ENCODE peak calls at places on chromosome 21, in six cellular contexts. C is dorsolateral prefrontal cortex, F is fibroblast of pulmonary artery, L is epithelial cell of proximal tubule, O is pancreas, E is RWPE2. M is an unnamed sample.
A peak's percentile ranks its signal among the peaks of the same experiment; 100 is the strongest.

GRCh38 chr21:33968082-33968997 is 52.7 kb upstream of the ATP5PO start:
- DNase-seq in C (no peak), F (peak; percentile 61), L (peak; percentile 80), O (no peak), E (no peak), M (peak; percentile 81)

GRCh38 chr21:26553921-26554320 is 19.2 kb downstream of the CYYR1 start:
- DNase-seq in C (no peak), F (no peak), L (no peak), O (no peak), E (no peak), M (no peak)

GRCh38 chr21:44281801-44282200 is 3.9 kb upstream of the AIRE start:
- DNase-seq in C (no peak), F (no peak), L (no peak), O (peak; percentile 41), E (no peak), M (no peak)

GRCh38 chr21:15422761-15423160 is 307.0 kb upstream of the USP25 start:
- DNase-seq in C (no peak), F (peak; percentile 89), L (no peak), O (no peak), E (no peak), M (peak; percentile 88)

GRCh38 chr21:23921670-23922418 is 1685.4 kb downstream of the MRPL39 start:
- DNase-seq in C (no peak), F (no peak), L (no peak), O (no peak), E (no peak), M (no peak)

GRCh38 chr21:27802816-27803475 is 836.1 kb upstream of the ADAMTS5 start:
- DNase-seq in C (peak; percentile 35), F (peak; percentile 51), L (no peak), O (no peak), E (no peak), M (peak; percentile 46)

GRCh38 chr21:26966360-26966977 is 419 bp downstream of the ADAMTS5 start:
- DNase-seq in C (peak; percentile 10), F (peak; percentile 28), L (no peak), O (no peak), E (peak; percentile 33), M (peak; percentile 28)

GRCh38 chr21:14697769-14698168 is 151.7 kb upstream of the SAMSN1 start:
- DNase-seq in C (no peak), F (no peak), L (no peak), O (no peak), E (no peak), M (no peak)

GRCh38 chr21:35303085-35303484 is 254.0 kb upstream of the RUNX1 start:
- DNase-seq in C (no peak), F (peak; percentile 78), L (peak; percentile 78), O (no peak), E (peak; percentile 69), M (peak; percentile 84)

GRCh38 chr21:38661296-38662223 is 144.2 kb upstream of the ETS2 start:
- DNase-seq in C (no peak), F (peak; percentile 39), L (no peak), O (peak; percentile 52), E (no peak), M (peak; percentile 68)
- H3K4me3 ChIP-seq in C (peak overlapping the region; percentile 17), F (peak overlapping the region; percentile 44), L (peak overlapping the region; percentile 32), O (peak overlapping the region; percentile 18), E (peak overlapping the region; percentile 41), M (peak overlapping the region; percentile 54)

GRCh38 chr21:36932417-36932816 is 34.1 kb downstream of the HLCS start:
- DNase-seq in C (no peak), F (no peak), L (no peak), O (no peak), E (no peak), M (no peak)
- H3K4me3 ChIP-seq in C (no peak overlapping the region), F (no peak overlapping the region), L (no peak overlapping the region), O (no peak overlapping the region), E (no peak overlapping the region), M (no peak overlapping the region)

GRCh38 chr21:45454924-45455315 is 50.0 kb downstream of the COL18A1 start:
- DNase-seq in C (no peak), F (peak; percentile 35), L (no peak), O (no peak), E (no peak), M (peak; percentile 46)
- H3K4me3 ChIP-seq in C (peak overlapping the region; percentile 11), F (no peak overlapping the region), L (peak overlapping the region; percentile 12), O (no peak overlapping the region), E (no peak overlapping the region), M (peak overlapping the region; percentile 1)

DNA sequence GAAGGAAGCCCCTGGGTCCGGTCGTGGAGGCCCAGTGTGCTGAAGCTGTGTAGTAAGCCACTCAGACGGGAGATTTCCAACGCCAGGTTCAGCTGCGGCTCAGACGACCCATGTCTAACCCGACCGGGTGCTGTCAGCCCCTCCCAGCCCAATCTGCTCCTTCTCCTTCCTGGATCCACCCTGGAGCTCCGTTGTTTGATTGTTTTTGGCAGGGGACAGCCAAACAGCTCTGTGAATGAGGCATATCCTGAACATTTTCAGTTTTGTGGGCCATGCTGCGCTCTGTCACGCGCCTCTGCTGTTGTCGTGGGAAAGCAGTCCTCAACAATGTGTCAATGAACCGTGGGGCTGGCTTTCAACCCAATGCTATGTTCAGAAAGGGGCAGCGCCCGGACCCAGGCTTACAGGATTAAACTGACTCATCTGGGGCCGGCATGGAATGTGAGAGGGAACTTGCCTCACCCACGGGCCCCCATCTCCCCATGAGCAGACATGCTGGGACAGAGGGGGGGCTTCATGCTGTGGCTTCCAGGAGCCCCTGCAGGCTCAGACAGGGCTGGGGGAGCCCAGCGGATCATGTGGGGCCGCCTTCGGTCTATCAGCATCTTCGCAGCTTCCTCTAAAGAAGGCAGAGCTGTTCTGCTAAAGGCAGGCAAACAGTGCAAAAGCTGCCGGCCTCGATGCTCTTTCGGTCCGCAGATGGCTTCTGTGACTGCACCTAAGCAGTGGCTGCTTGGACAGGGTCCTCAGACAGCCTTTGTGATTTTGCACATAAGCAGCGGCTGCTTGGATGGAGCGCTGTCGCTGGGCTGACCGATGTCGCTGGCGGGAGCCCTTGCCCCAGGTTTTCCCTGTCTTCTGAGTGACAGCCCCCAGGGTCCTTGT is 101.7 kb downstream of the RIPK4 start:
- DNase-seq in C (no peak), F (peak; percentile 66), L (no peak), O (no peak), E (peak; percentile 66), M (peak; percentile 76)
- H3K4me3 ChIP-seq in C (no peak overlapping the region), F (no peak overlapping the region), L (no peak overlapping the region), O (no peak overlapping the region), E (no peak overlapping the region), M (no peak overlapping the region)

GRCh38 chr21:29148535-29148934 is 18.1 kb downstream of the MAP3K7CL start:
- DNase-seq in C (no peak), F (no peak), L (no peak), O (no peak), E (no peak), M (peak; percentile 66)

GRCh38 chr21:29146726-29147125 is 16.3 kb downstream of the MAP3K7CL start:
- DNase-seq in C (no peak), F (no peak), L (no peak), O (no peak), E (no peak), M (no peak)

GRCh38 chr21:29144736-29145353 is 14.4 kb downstream of the MAP3K7CL start:
- DNase-seq in C (no peak), F (no peak), L (no peak), O (no peak), E (no peak), M (no peak)

GRCh38 chr21:29145354-29145782 is 14.9 kb downstream of the MAP3K7CL start:
- DNase-seq in C (peak; percentile 53), F (peak; percentile 93), L (peak; percentile 62), O (no peak), E (no peak), M (peak; percentile 93)

DNA sequence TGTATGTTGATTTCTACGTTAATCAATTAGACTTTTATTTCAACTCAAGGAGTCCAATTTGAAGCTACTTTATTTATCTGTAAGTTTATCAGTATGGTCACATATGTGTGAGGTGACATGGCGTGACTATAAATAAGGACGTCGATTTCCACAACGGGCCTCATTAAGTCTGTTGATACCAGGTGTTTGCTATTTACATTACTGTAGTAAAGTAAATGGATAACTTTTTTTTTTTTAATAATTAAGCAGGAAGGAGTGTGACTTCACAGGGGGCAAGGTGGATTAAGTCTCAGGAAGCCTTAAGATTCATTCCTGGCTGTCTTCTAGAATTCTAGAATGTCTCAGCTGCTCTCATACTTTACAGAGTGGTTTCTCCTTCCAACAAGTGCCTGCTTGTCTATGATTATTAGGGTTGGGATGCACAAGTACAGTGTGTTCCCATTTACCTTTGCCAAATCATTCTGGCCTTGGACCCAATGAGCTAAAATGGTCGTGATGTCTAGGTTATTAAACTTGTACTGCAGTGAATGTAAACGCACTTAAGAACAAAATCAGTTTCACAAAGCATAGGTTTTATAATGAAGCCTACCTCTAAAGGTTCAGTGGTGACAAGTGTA is 15.5 kb downstream of the MAP3K7CL start:
- DNase-seq in C (no peak), F (no peak), L (no peak), O (no peak), E (no peak), M (no peak)
- H3K4me3 ChIP-seq in C (no peak overlapping the region), F (no peak overlapping the region), L (no peak overlapping the region), O (no peak overlapping the region), E (no peak overlapping the region), M (no peak overlapping the region)

DNA sequence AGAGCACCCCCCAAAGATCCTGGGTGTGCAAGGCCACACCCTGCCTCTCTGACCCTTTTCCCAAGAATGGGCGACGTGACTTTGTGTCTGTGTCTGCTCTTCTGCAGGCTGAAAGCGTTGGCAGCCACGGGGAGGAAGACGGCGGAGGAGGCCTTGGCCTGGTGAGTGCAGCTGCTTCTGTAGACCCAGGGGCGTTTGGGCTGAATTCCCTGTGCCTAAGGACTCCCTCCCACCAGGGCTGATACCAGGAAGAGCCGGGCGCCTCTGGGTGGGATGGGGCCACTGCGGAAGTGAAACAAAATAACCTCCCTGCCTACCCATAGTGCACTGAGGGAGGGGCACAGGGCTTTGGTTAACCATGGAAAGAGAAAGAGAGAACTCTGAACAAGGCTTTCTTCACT is 2.5 kb downstream of the UBASH3A start:
- DNase-seq in C (no peak), F (no peak), L (no peak), O (no peak), E (no peak), M (no peak)
- H3K4me3 ChIP-seq in C (no peak overlapping the region), F (no peak overlapping the region), L (no peak overlapping the region), O (no peak overlapping the region), E (no peak overlapping the region), M (no peak overlapping the region)

DNA sequence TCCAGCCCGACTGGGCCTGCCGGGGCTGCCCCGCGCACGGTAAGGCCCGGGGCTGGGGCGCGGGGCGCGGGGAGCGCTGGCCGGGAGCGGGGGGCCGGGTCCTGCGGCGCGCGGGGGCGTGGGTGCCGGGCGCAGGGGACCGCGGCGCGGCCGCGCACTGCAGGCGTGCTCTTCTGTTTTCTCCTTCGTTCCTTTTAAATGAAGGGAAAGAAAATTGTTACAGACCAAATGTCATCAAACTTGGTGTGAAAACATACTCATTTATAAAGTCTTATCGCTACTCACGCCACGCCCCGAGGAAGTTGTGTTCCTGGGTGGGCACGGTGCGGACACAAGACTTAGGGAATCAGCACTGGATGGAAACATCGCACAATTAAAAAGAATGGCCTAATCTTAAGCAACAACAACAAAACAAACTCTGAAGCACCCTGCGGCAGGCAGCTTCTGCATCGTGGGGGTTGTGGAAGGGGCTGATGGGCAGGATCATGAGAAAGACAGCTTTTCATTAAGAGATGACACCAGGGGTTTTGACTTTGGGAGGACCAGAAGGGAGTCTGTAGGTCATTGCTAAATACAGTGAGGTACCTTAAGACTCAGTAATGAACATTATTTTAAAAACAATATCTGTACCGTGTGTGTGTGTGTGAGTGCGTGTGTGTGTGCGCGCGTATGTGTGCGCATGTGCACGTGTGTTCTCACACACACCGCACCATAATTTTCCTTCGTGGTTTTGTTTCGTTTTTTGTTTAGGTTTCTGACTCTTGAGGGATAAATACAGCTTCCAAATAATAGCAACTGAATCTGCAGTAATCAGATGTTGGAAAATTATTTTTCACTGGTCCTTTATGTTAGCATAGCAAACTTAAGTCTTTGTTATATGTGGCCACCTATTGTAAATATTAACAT is 542 bp downstream of the B3GALT5 start:
- DNase-seq in C (no peak), F (no peak), L (no peak), O (no peak), E (no peak), M (peak; percentile 0)
- H3K4me3 ChIP-seq in C (peak overlapping the region; percentile 40), F (no peak overlapping the region), L (peak overlapping the region; percentile 33), O (peak overlapping the region; percentile 40), E (peak overlapping the region; percentile 27), M (peak overlapping the region; percentile 3)

GRCh38 chr21:42666918-42667317 is 13.5 kb downstream of the PDE9A start:
- DNase-seq in C (peak; percentile 82), F (no peak), L (no peak), O (peak; percentile 15), E (no peak), M (no peak)
- H3K4me3 ChIP-seq in C (no peak overlapping the region), F (no peak overlapping the region), L (no peak overlapping the region), O (no peak overlapping the region), E (no peak overlapping the region), M (no peak overlapping the region)

M was measured in fibroblast of the aortic adventitia.